ENCODE peak calls at places on chromosomes 12 and 14, in ten cellular contexts. U is aorta; O is body of pancreas; I is lower lobe of right lung; K is IMR-90; Q is naive thymus-derived CD4-positive, alpha-beta T cell; D is OCI-LY7; L is heart right ventricle; W is suprapubic skin; V is left ventricle myocardium inferior. R is an unnamed sample.

GRCh38 chr12:89939468-89940215 is 231.0 kb upstream of the ATP2B1 start:
- DNase-seq in O (no peak), V (no peak), L (no peak), K (peak; percentile 25), Q (no peak), W (no peak), U (no peak), D (no peak), I (no peak), R (no peak)

GRCh38 chr12:122202017-122202416 is 1.5 kb upstream of the B3GNT4 start:
- DNase-seq in I (no peak), O (no peak), K (no peak), D (no peak), V (no peak), L (no peak), W (no peak), U (no peak), Q (no peak), R (no peak)

GRCh38 chr12:11508699-11509098 is 113.3 kb upstream of the PRB2 start:
- DNase-seq in I (no peak), V (no peak), K (peak; percentile 45), Q (no peak), L (no peak), U (no peak), O (no peak), W (no peak), D (no peak), R (no peak)

GRCh38 chr12:92394895-92395294 is 249.2 kb upstream of the BTG1 start:
- DNase-seq in U (no peak), D (no peak), L (no peak), K (no peak), V (no peak), I (no peak), W (no peak), Q (peak; percentile 28), O (no peak), R (no peak)

GRCh38 chr14:102777711-102778615 is 714 bp downstream of the TRAF3 start:
- DNase-seq in I (peak; percentile 58), U (peak; percentile 79), O (peak; percentile 36), W (no peak), Q (peak; percentile 32), D (peak; percentile 19), V (peak; percentile 28), K (peak; percentile 47), L (peak; percentile 27), R (peak; percentile 49)

GRCh38 chr14:86217523-86217922 is 687.6 kb downstream of the FLRT2 start:
- DNase-seq in Q (no peak), I (no peak), W (no peak), O (no peak), U (no peak), K (no peak), V (no peak), L (no peak), D (no peak), R (no peak)

GRCh38 chr12:124477109-124477915 is 90.1 kb downstream of the NCOR2 start:
- DNase-seq in W (no peak), I (no peak), U (no peak), O (no peak), K (no peak), L (peak; percentile 6), Q (no peak), D (no peak), V (no peak), R (peak; percentile 42)

GRCh38 chr12:47021298-47021697 is 58.1 kb upstream of the PCED1B start:
- DNase-seq in W (no peak), K (peak; percentile 95), Q (peak; percentile 7), V (no peak), D (peak; percentile 56), L (no peak), O (no peak), I (no peak), U (no peak), R (peak; percentile 53)

GRCh38 chr12:107847430-107847829 is 72.9 kb downstream of the ASCL4 start:
- DNase-seq in Q (no peak), L (no peak), O (no peak), V (no peak), U (no peak), K (no peak), D (no peak), W (no peak), I (no peak), R (no peak)

GRCh38 chr12:9724023-9724422 is 8.9 kb downstream of the CLECL1 start:
- DNase-seq in Q (no peak), W (no peak), L (no peak), O (no peak), I (no peak), D (no peak), U (no peak), V (no peak), K (no peak), R (no peak)

GRCh38 chr12:9717070-9717925 is 15.6 kb downstream of the CLECL1 start:
- DNase-seq in D (peak; percentile 70), U (no peak), L (no peak), O (no peak), W (no peak), K (no peak), V (no peak), Q (no peak), I (no peak), R (no peak)

GRCh38 chr12:9721394-9722092 is 11.4 kb downstream of the CLECL1 start:
- DNase-seq in I (no peak), W (no peak), O (no peak), L (no peak), Q (no peak), V (no peak), U (no peak), K (peak; percentile 3), D (peak; percentile 92), R (no peak)

GRCh38 chr12:9719835-9720234 is 13.1 kb downstream of the CLECL1 start:
- DNase-seq in K (no peak), V (no peak), Q (no peak), I (no peak), O (no peak), W (no peak), U (no peak), D (no peak), L (no peak), R (no peak)

DNA sequence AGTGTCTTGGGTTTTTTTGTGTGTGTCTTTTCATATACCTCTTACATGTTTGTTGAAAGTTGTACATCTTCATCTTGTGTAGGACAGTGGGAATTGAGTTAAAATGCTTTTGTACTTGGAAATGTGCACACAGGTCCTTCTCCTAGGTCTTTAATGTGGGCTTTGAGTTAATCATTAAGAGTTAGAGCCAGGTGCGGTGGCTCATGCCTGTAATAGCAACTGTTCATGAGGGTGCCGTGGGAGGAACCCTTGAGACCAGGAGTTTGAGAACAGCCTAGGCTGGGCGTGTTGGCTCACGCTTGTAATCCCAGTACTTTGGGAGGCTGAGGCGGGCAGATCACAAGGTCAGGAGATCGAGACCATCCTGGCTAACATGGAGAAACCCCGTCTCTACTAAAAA is 13.9 kb downstream of the CLECL1 start:
- DNase-seq in O (no peak), I (no peak), U (no peak), D (no peak), W (no peak), V (no peak), Q (no peak), L (no peak), K (no peak), R (no peak)
- H3K27ac ChIP-seq in O (no peak overlapping the region), I (no peak overlapping the region), U (no peak overlapping the region), D (peak overlapping the region; percentile 99), W (no peak overlapping the region), V (no peak overlapping the region), Q (no peak overlapping the region), L (no peak overlapping the region), K (no peak overlapping the region), R (no peak overlapping the region)

GRCh38 chr12:121001841-121002483 is 14.3 kb downstream of the C12orf43 start:
- DNase-seq in Q (no peak), D (no peak), O (no peak), V (no peak), I (peak; percentile 34), U (peak; percentile 57), L (no peak), W (no peak), K (no peak), R (no peak)

GRCh38 chr12:121003650-121004049 is 12.6 kb downstream of the C12orf43 start:
- DNase-seq in U (no peak), W (no peak), K (no peak), Q (no peak), L (no peak), D (no peak), V (no peak), O (peak; percentile 50), I (peak; percentile 31), R (no peak)

GRCh38 chr12:121004253-121004815 is 12.0 kb downstream of the C12orf43 start:
- DNase-seq in I (no peak), W (no peak), K (no peak), V (no peak), U (peak; percentile 63), Q (no peak), O (no peak), D (no peak), L (no peak), R (no peak)

GRCh38 chr12:121008347-121009098 is 7.8 kb downstream of the C12orf43 start:
- DNase-seq in D (no peak), I (no peak), V (no peak), K (no peak), W (no peak), U (no peak), Q (no peak), L (no peak), O (no peak), R (no peak)

DNA sequence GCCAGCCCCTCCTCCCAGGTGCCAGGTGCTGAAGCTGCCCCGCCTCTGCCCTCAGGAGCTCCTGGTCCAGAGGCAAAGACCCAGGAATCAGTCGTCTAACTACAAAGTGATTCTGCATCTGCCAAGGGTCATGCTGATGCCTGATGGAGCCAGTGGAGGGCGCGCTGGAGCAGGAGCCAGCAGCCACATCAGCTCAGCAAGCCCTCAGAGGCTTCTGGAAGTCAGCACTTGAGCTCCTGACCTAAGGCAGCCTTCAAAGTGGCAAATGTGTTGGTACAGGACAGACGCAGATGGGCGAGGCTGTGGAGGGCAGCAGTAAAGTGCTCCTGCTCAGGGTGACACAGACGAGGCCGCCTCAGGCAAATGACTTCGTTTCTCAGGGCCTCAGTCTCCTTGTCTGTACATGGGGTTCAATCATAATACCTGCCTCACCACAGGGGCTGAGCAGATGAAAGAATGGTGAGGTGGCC is 10.9 kb downstream of the C12orf43 start:
- DNase-seq in Q (no peak), D (peak; percentile 35), K (peak; percentile 23), W (no peak), V (no peak), I (no peak), U (peak; percentile 59), O (peak; percentile 54), L (no peak), R (peak; percentile 24)
- H3K36me3 ChIP-seq in Q (peaks cover 4% of the 10 kb centered on the region), D (peaks cover 75% of the 10 kb centered on the region), K (peaks cover 33% of the 10 kb centered on the region), W (peaks cover 67% of the 10 kb centered on the region), V (peaks cover 81% of the 10 kb centered on the region), I (peaks cover 81% of the 10 kb centered on the region), U (no peaks in the 10 kb centered on the region), O (no peaks in the 10 kb centered on the region), L (peaks cover 87% of the 10 kb centered on the region), R (peaks cover 47% of the 10 kb centered on the region)

GRCh38 chr12:120225200-120225558 is 24.3 kb upstream of the RPLP0 start:
- DNase-seq in L (no peak), K (no peak), V (no peak), I (no peak), U (no peak), O (no peak), D (no peak), W (no peak), Q (no peak), R (no peak)
- H3K27ac ChIP-seq in L (peak overlapping the region; percentile 67), K (peak overlapping the region; percentile 3), V (peak overlapping the region; percentile 71), I (peak overlapping the region; percentile 82), U (no peak overlapping the region), O (peak overlapping the region; percentile 64), D (no peak overlapping the region), W (peak overlapping the region; percentile 16), Q (peak overlapping the region; percentile 25), R (no peak overlapping the region)

GRCh38 chr12:56105503-56105902 is 1.1 kb downstream of the PA2G4 start:
- DNase-seq in W (no peak), O (no peak), D (no peak), Q (no peak), K (no peak), V (no peak), I (no peak), L (no peak), U (no peak), R (no peak)
- H3K36me3 ChIP-seq in W (peaks cover 51% of the 10 kb centered on the region), O (peaks cover 3% of the 10 kb centered on the region), D (peaks cover 60% of the 10 kb centered on the region), Q (peaks cover 20% of the 10 kb centered on the region), K (peaks cover 25% of the 10 kb centered on the region), V (peaks cover 41% of the 10 kb centered on the region), I (peaks cover 53% of the 10 kb centered on the region), L (peaks cover 46% of the 10 kb centered on the region), U (no peaks in the 10 kb centered on the region), R (peaks cover 38% of the 10 kb centered on the region)